ENCODE peak calls at places on chromosomes 3 and 15, in six cellular contexts. I is CD4-positive, alpha-beta T cell; W is CD8-positive, alpha-beta memory T cell; Q is SJSA1; A is SK-N-MC; V is aorta. P is an unnamed sample.

GRCh38 chr3:140948460-140949249 is 7.0 kb downstream of the SLC25A36 start:
- DNase-seq in I (no peak), W (no peak), Q (no peak), A (no peak), V (no peak), P (no peak)

GRCh38 chr3:137263982-137264777 is 306.4 kb downstream of the IL20RB start:
- DNase-seq in I (no peak), W (no peak), Q (no peak), A (no peak), V (no peak), P (no peak)

GRCh38 chr3:183148056-183148455 is 14.5 kb downstream of the LAMP3 start:
- DNase-seq in I (no peak), W (no peak), Q (no peak), A (no peak), V (no peak), P (no peak)

GRCh38 chr3:28134792-28135375 is 106.5 kb upstream of the CMC1 start:
- DNase-seq in I (no peak), W (no peak), Q (no peak), A (no peak), V (no peak), P (no peak)

GRCh38 chr15:45331977-45332376 is 46.4 kb downstream of the GATM start:
- DNase-seq in I (no peak), W (no peak), Q (no peak), A (no peak), V (no peak), P (no peak)

GRCh38 chr15:98955980-98956723 is 51.4 kb downstream of the PGPEP1L start:
- DNase-seq in I (no peak), W (no peak), Q (no peak), A (no peak), V (peak; percentile 70), P (no peak)

GRCh38 chr3:66097647-66098046 is 58.9 kb upstream of the MAGI1 start:
- DNase-seq in I (no peak), W (no peak), Q (no peak), A (no peak), V (no peak), P (no peak)

GRCh38 chr3:15171096-15171495 is 35.0 kb upstream of the CAPN7 start:
- DNase-seq in I (no peak), W (no peak), Q (no peak), A (no peak), V (no peak), P (no peak)

GRCh38 chr15:75238150-75238549 is 20.0 kb upstream of the GOLGA6C start:
- DNase-seq in I (no peak), W (no peak), Q (peak; percentile 36), A (no peak), V (no peak), P (no peak)

GRCh38 chr3:111134302-111134701 is 62.7 kb downstream of the NECTIN3 start:
- DNase-seq in I (no peak), W (no peak), Q (no peak), A (no peak), V (no peak), P (no peak)

GRCh38 chr3:101836907-101837598 is 12.3 kb upstream of the NFKBIZ start:
- DNase-seq in I (no peak), W (no peak), Q (no peak), A (no peak), V (no peak), P (no peak)

GRCh38 chr3:44184319-44184953 is 57.2 kb upstream of the TOPAZ1 start:
- DNase-seq in I (no peak), W (no peak), Q (no peak), A (no peak), V (no peak), P (no peak)

GRCh38 chr3:16085884-16086608 is 88.4 kb upstream of the GALNT15 start:
- DNase-seq in I (no peak), W (no peak), Q (no peak), A (no peak), V (peak; percentile 83), P (no peak)

GRCh38 chr15:27601239-27601942 is 497.7 kb downstream of the OCA2 start:
- DNase-seq in I (no peak), W (no peak), Q (no peak), A (no peak), V (no peak), P (no peak)

GRCh38 chr3:157285966-157286365 is 126.0 kb upstream of the CCNL1 start:
- DNase-seq in I (no peak), W (no peak), Q (no peak), A (no peak), V (no peak), P (no peak)

GRCh38 chr15:48644827-48645557 is 517 bp downstream of the FBN1 start:
- DNase-seq in I (no peak), W (no peak), Q (peak; percentile 72), A (no peak), V (peak; percentile 90), P (no peak)

GRCh38 chr3:183260167-183260904 is 7.3 kb downstream of the B3GNT5 start:
- DNase-seq in I (no peak), W (no peak), Q (no peak), A (no peak), V (no peak), P (no peak)

GRCh38 chr3:52775877-52776276 is 1.5 kb upstream of the ITIH1 start:
- DNase-seq in I (no peak), W (no peak), Q (no peak), A (no peak), V (peak; percentile 9), P (no peak)

GRCh38 chr3:134643150-134643675 is 7.6 kb downstream of the KY start:
- DNase-seq in I (no peak), W (no peak), Q (no peak), A (no peak), V (no peak), P (no peak)

GRCh38 chr3:18438586-18438985 is 13.4 kb upstream of the SATB1 start:
- DNase-seq in I (peak; percentile 62), W (peak; percentile 88), Q (no peak), A (no peak), V (peak; percentile 51), P (peak; percentile 45)

GRCh38 chr3:187112934-187113793 is 26.1 kb downstream of the RPL39L start:
- DNase-seq in I (no peak), W (peak; percentile 47), Q (no peak), A (peak; percentile 14), V (no peak), P (no peak)

GRCh38 chr15:37872661-37873060 is 61.8 kb upstream of the TMCO5A start:
- DNase-seq in I (no peak), W (no peak), Q (no peak), A (no peak), V (no peak), P (no peak)

GRCh38 chr3:133979553-133979952 is 50.2 kb downstream of the SLCO2A1 start:
- DNase-seq in I (no peak), W (no peak), Q (no peak), A (no peak), V (no peak), P (no peak)

GRCh38 chr3:99774467-99774866 is 43.2 kb upstream of the CMSS1 start:
- DNase-seq in I (no peak), W (no peak), Q (no peak), A (no peak), V (no peak), P (no peak)

GRCh38 chr15:97545799-97546198 is 414.7 kb upstream of the ARRDC4 start:
- DNase-seq in I (no peak), W (no peak), Q (no peak), A (no peak), V (no peak), P (no peak)

GRCh38 chr15:97547381-97547780 is 413.1 kb upstream of the ARRDC4 start:
- DNase-seq in I (no peak), W (no peak), Q (no peak), A (no peak), V (no peak), P (no peak)
- H3K9me3 ChIP-seq in I (peaks cover 4% of the 10 kb centered on the region), W (no peaks in the 10 kb centered on the region), Q (peaks cover 8% of the 10 kb centered on the region), A (no peaks in the 10 kb centered on the region), V (peaks cover 1% of the 10 kb centered on the region), P (no peaks in the 10 kb centered on the region)

GRCh38 chr3:189071452-189071851 is 100.3 kb upstream of the TPRG1 start:
- DNase-seq in I (no peak), W (no peak), Q (no peak), A (no peak), V (no peak), P (no peak)

GRCh38 chr3:189080745-189081144 is 91.0 kb upstream of the TPRG1 start:
- DNase-seq in I (no peak), W (no peak), Q (no peak), A (no peak), V (no peak), P (no peak)

GRCh38 chr3:189070965-189071364 is 100.8 kb upstream of the TPRG1 start:
- DNase-seq in I (no peak), W (no peak), Q (no peak), A (no peak), V (no peak), P (no peak)

GRCh38 chr3:189076459-189076858 is 95.3 kb upstream of the TPRG1 start:
- DNase-seq in I (no peak), W (no peak), Q (no peak), A (no peak), V (no peak), P (no peak)
- H3K9me3 ChIP-seq in I (no peaks in the 10 kb centered on the region), W (no peaks in the 10 kb centered on the region), Q (no peaks in the 10 kb centered on the region), A (no peaks in the 10 kb centered on the region), V (no peaks in the 10 kb centered on the region), P (no peaks in the 10 kb centered on the region)

DNA sequence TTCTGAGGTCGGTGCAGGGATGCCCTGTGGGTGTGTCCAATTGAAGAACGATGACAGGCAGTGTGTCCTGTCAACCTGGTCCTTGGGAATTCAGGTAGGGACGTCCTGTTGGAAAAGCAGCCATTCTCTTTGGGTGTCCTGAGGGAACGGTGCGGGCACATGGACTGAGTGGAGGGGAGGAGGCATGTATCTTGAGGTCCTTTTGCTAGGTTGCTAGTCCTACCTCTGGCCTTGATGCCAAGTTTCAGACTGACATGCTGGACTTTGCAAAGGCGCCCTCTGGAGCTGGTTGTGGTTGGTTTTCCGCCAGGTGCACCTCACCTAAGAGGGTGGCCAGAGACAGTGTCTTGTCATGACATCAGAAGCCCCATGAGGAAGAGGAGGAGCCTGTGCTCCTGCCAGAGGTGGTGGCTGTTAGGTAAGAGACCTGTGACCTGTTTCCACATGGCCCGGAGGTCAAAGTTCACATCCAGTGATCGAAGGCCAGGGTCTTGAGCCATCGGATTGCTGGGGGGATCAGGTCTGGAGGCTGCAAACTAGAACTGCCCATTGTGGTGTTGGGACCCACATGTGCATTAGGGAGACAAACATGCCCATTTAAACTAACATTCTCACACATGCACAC is 106.3 kb downstream of the SNRPN start:
- DNase-seq in I (no peak), W (no peak), Q (peak; percentile 16), A (no peak), V (peak; percentile 15), P (no peak)
- H3K9me3 ChIP-seq in I (peaks cover 100% of the 10 kb centered on the region), W (peaks cover 100% of the 10 kb centered on the region), Q (peaks cover 71% of the 10 kb centered on the region), A (peaks cover 15% of the 10 kb centered on the region), V (peaks cover 93% of the 10 kb centered on the region), P (peaks cover 51% of the 10 kb centered on the region)

DNA sequence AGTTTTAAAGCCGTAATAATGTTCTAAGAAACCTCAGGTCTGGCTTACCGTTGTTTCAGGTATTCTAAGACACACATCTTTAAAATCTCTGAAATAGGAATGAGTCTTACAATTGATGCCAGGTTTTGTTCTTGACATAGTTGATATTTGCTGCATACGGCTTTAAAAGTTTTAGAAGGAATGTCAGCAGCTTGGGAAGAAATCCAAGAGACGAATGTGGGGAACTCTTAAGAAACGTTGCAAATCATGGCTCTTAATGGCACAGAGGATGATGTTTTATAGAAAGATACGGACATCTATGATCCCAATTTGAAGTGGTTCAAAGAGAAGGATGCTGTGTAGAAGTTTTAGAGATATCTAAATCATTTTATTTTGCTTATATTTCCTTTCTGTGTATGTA is 11.5 kb downstream of the NUDT16 start:
- DNase-seq in I (no peak), W (no peak), Q (no peak), A (no peak), V (no peak), P (no peak)
- H3K9me3 ChIP-seq in I (no peaks in the 10 kb centered on the region), W (no peaks in the 10 kb centered on the region), Q (no peaks in the 10 kb centered on the region), A (no peaks in the 10 kb centered on the region), V (no peaks in the 10 kb centered on the region), P (no peaks in the 10 kb centered on the region)